ENCODE peak calls at places on chromosome 17, in five cellular contexts. B is endodermal cell; E is neural progenitor cell; K is CD4-positive, alpha-beta memory T cell; Q is HCT116. J is an unnamed sample.

GRCh38 chr17:44007346-44008204 is 3.2 kb downstream of the NAGS start:
- DNase-seq in Q (no peak), E (no peak), K (no peak), B (peak; percentile 67), J (peak; percentile 65)

GRCh38 chr17:17815436-17816200 is 21.2 kb downstream of the SREBF1 start:
- DNase-seq in K (no peak), E (no peak), B (no peak), Q (no peak), J (no peak)

GRCh38 chr17:78020717-78021108 is 62.2 kb downstream of the TNRC6C start:
- DNase-seq in Q (no peak), E (no peak), B (no peak), K (no peak), J (no peak)

GRCh38 chr17:74743755-74744154 is 4.7 kb upstream of the NHERF1 start:
- DNase-seq in B (no peak), Q (no peak), E (no peak), K (no peak), J (no peak)

GRCh38 chr17:79622776-79623175 is 11.9 kb upstream of the RBFOX3 start:
- DNase-seq in E (no peak), B (peak; percentile 29), K (no peak), Q (no peak), J (peak; percentile 37)

GRCh38 chr17:29566473-29567361 is at the start of gene ABHD15:
- DNase-seq in Q (peak; percentile 19), K (peak; percentile 60), B (peak; percentile 90), E (peak; percentile 84), J (peak; percentile 67)

GRCh38 chr17:66508896-66509843 is 206.8 kb downstream of the PRKCA start:
- DNase-seq in Q (peak; percentile 90), K (no peak), E (no peak), B (no peak), J (peak; percentile 75)

GRCh38 chr17:37614391-37614790 is 5.2 kb upstream of the SYNRG start:
- DNase-seq in K (no peak), B (no peak), Q (no peak), E (no peak), J (peak; percentile 4)

GRCh38 chr17:46795379-46795952 is 23.0 kb downstream of the WNT3 start:
- DNase-seq in E (no peak), K (no peak), B (no peak), Q (peak; percentile 84), J (no peak)

GRCh38 chr17:3913531-3914318 is 2.5 kb downstream of the P2RX1 start:
- DNase-seq in Q (peak; percentile 54), K (peak; percentile 74), E (peak; percentile 84), B (peak; percentile 98), J (peak; percentile 82)

GRCh38 chr17:48023408-48024148 is 14.0 kb downstream of the COPZ2 start:
- DNase-seq in B (peak; percentile 97), K (peak; percentile 35), Q (peak; percentile 75), E (peak; percentile 93), J (peak; percentile 77)

GRCh38 chr17:19370493-19370960 is 7.8 kb upstream of the MAPK7 start:
- DNase-seq in E (no peak), K (no peak), Q (no peak), B (peak; percentile 46), J (no peak)

GRCh38 chr17:19341641-19342610 is 20.6 kb downstream of the B9D1 start:
- DNase-seq in K (no peak), E (no peak), Q (no peak), B (peak; percentile 67), J (no peak)

GRCh38 chr17:61470530-61471136 is 18.4 kb downstream of the TBX4 start:
- DNase-seq in K (no peak), Q (no peak), E (no peak), B (peak; percentile 79), J (no peak)

GRCh38 chr17:11240841-11241610 is at the start of gene SHISA6:
- DNase-seq in K (no peak), E (peak; percentile 80), Q (no peak), B (peak; percentile 86), J (no peak)

GRCh38 chr17:29578626-29579485 is 10.4 kb downstream of the TP53I13 start:
- DNase-seq in B (peak; percentile 32), Q (no peak), K (no peak), E (no peak), J (no peak)

GRCh38 chr17:76678330-76678729 is 32.4 kb downstream of the MXRA7 start:
- DNase-seq in E (no peak), B (no peak), K (peak; percentile 31), Q (no peak), J (no peak)

GRCh38 chr17:13753151-13753550 is 151.4 kb upstream of the HS3ST3A1 start:
- DNase-seq in K (no peak), B (no peak), E (no peak), Q (no peak), J (no peak)

GRCh38 chr17:7207120-7208001 is 12.3 kb downstream of the DLG4 start:
- DNase-seq in Q (no peak), B (no peak), E (no peak), K (no peak), J (no peak)

GRCh38 chr17:75404223-75404738 is 1.2 kb downstream of the GRB2 start:
- DNase-seq in Q (peak; percentile 69), B (peak; percentile 94), K (peak; percentile 58), E (peak; percentile 89), J (peak; percentile 85)

GRCh38 chr17:39676198-39676819 is 8.1 kb downstream of the PNMT start:
- DNase-seq in B (peak; percentile 87), K (peak; percentile 69), E (no peak), Q (no peak), J (no peak)

GRCh38 chr17:70067104-70067503 is 7.9 kb upstream of the KCNJ16 start:
- DNase-seq in Q (no peak), E (no peak), B (no peak), K (no peak), J (no peak)

GRCh38 chr17:6716736-6717135 is 3.6 kb upstream of the SLC13A5 start:
- DNase-seq in Q (no peak), E (no peak), B (no peak), K (no peak), J (no peak)

GRCh38 chr17:70033165-70033564 is 41.9 kb upstream of the KCNJ16 start:
- DNase-seq in B (no peak), E (no peak), Q (no peak), K (no peak), J (no peak)

GRCh38 chr17:9456265-9456664 is 119.4 kb downstream of the STX8 start:
- DNase-seq in E (no peak), B (no peak), K (no peak), Q (no peak), J (no peak)

GRCh38 chr17:40319651-40320550 is 10.9 kb downstream of the RARA start:
- DNase-seq in Q (no peak), B (no peak), K (peak; percentile 82), E (no peak), J (peak; percentile 45)

GRCh38 chr17:49107211-49107557 is 25.4 kb upstream of the B4GALNT2 start:
- DNase-seq in Q (no peak), E (no peak), B (no peak), K (no peak), J (no peak)

GRCh38 chr17:4896332-4897197 is 2.8 kb upstream of the C17orf107 start:
- DNase-seq in E (no peak), B (no peak), Q (no peak), K (no peak), J (no peak)

GRCh38 chr17:82788206-82789001 is 36.5 kb downstream of the TBCD start:
- DNase-seq in K (no peak), B (no peak), Q (no peak), E (no peak), J (no peak)

GRCh38 chr17:68184816-68185436 is 62.9 kb upstream of the AMZ2 start:
- DNase-seq in E (no peak), K (peak; percentile 79), Q (no peak), B (peak; percentile 45), J (no peak)
- H3K4me1 ChIP-seq in E (peaks cover 12% of the 10 kb centered on the region), K (peaks cover 73% of the 10 kb centered on the region), Q (peaks cover 58% of the 10 kb centered on the region), B (no peaks in the 10 kb centered on the region), J (no peaks in the 10 kb centered on the region)

DNA sequence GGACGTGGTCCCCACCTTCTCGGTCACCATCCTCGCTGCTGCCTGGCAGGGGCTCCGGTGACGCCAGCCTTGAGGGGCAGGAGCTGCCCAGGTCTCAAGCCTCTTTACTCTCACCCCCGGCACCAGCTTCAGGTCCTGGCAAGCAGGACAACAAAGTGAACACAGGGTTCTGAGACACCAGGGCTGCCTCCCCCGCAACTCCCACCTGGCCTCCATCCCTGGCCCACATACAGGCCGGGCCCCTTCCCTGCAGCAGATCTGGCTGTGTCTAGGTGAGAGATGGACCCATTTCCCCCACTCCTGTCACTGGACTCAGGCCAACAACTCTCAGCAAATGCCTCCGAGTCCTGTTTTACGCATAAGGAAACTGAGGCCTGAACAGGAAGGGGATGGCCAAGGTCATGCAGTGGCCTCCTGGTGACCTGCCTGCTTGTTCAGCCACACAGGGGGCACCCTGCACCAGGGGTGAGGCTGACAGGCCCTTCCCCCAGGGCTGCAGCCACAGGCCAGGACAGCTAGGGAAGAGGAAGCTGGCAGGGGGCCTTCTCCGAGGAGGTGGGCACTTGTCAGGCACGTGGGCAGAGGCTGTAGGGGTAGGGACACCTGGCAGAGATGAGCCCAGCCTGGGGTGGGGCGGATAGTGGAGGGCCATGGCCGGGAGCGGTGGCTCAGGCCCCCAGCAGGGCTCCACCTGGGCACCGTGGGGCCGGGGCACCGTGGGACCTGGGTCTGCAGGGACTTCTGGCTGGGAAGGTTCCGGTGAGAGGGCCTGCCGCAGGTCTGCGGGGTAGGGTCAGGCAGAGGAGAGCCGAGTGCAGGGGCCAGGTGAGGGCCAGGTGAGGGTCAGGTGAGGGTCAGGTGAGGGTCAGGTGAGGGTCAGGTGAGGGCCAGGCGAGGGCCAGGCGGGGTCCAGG is 46.7 kb upstream of the PVALEF start:
- DNase-seq in E (no peak), K (no peak), B (peak; percentile 77), Q (no peak), J (no peak)
- H3K4me3 ChIP-seq in E (no peak overlapping the region), K (peak overlapping the region; percentile 9), B (no peak overlapping the region), Q (peak overlapping the region; percentile 93), J (peak overlapping the region; percentile 45)

GRCh38 chr17:42677921-42678781 is 1.4 kb upstream of the PLEKHH3 start:
- DNase-seq in B (peak; percentile 97), Q (peak; percentile 96), E (peak; percentile 95), K (peak; percentile 68), J (peak; percentile 93)
- H3K4me1 ChIP-seq in B (peaks cover 12% of the 10 kb centered on the region), Q (peaks cover 81% of the 10 kb centered on the region), E (peaks cover 45% of the 10 kb centered on the region), K (peaks cover 83% of the 10 kb centered on the region), J (peaks cover 48% of the 10 kb centered on the region)

DNA sequence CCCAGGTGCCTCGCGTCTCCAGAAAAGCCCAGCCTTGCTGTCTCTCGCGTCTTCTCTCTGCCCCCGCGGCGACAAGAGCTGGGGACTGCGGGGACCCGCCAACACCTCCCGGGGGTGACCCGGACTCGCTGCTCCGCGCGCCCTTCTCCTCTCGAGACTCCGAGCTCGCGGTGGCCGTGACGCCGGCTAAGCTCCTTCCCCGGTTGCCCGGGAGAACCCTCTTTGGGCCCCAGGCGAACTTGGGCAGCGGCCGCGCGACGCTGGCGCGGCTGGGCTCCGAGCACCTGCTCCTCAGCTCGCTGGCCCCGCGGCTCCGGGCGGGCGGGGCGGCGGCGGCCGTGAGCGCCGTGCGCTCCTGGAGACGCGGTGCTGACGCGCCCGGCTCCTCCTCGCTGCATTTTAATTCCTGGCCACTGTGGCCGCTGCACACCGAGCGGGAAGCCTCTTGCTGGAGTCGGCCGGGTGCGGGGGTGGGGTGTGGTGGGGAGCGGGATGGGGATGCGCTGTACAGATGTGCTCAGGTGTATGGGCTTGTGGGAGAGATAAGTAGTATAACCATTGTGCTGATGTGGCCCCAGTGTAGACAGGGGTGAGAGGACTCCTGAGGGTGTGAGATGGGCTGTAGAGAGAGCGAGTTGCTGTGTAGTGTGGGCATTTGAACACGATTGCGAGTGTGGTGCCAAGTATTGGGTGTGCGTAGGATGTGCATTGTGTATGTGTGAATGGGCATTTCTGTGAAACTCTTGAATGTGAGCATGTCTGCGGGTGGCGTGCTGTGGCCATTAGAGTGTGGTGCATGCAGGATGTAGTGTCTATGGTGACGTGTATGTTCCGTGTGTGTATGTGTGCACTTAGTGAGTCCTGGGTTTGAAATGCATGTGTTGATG is at the start of gene ASIC2:
- DNase-seq in B (peak; percentile 91), E (peak; percentile 89), Q (no peak), K (no peak), J (no peak)
- H3K4me3 ChIP-seq in B (peak within 1 kb of the TSS; percentile 73), E (peak within 1 kb of the TSS; percentile 93), Q (no peak within 1 kb of the TSS), K (no peak within 1 kb of the TSS), J (no peak within 1 kb of the TSS)

J was measured in SJSA1.